ENCODE peak calls at places on chromosomes 7 and 10, in five cellular contexts. Q, O, Y, N and C are unnamed samples.

GRCh38 chr7:71521506-71521905 is 389.6 kb downstream of the GALNT17 start:
- DNase-seq in Q (no peak), O (no peak), Y (peak; percentile 64), N (no peak), C (no peak)

GRCh38 chr7:152504367-152504766 is 68.6 kb upstream of the KMT2C start:
- DNase-seq in Q (no peak), O (no peak), Y (no peak), N (no peak), C (no peak)

GRCh38 chr10:132469197-132469942 is 68.2 kb upstream of the INPP5A start:
- DNase-seq in Q (no peak), O (no peak), Y (peak; percentile 62), N (no peak), C (peak; percentile 81)

GRCh38 chr10:45673074-45673628 is 579 bp upstream of the ZFAND4 start:
- DNase-seq in Q (no peak), O (no peak), Y (peak; percentile 69), N (peak; percentile 37), C (peak; percentile 47)

GRCh38 chr7:101702362-101702850 is 73.3 kb upstream of the MYL10 start:
- DNase-seq in Q (no peak), O (no peak), Y (no peak), N (peak; percentile 56), C (no peak)

GRCh38 chr10:93746844-93747284 is 10.9 kb upstream of the LGI1 start:
- DNase-seq in Q (no peak), O (peak; percentile 89), Y (no peak), N (peak; percentile 38), C (no peak)

GRCh38 chr10:4981722-4982471 is 18.7 kb downstream of the AKR1C1 start:
- DNase-seq in Q (no peak), O (peak; percentile 37), Y (no peak), N (peak; percentile 79), C (peak; percentile 53)

GRCh38 chr7:74481458-74482324 is 28.0 kb downstream of the GTF2IRD1 start:
- DNase-seq in Q (no peak), O (peak; percentile 31), Y (no peak), N (no peak), C (no peak)

GRCh38 chr7:116307253-116307652 is 96.9 kb downstream of the TES start:
- DNase-seq in Q (no peak), O (no peak), Y (no peak), N (no peak), C (no peak)
- TF ChIP-seq CTCF in Q (no peak), O (no peak), Y (no peak), N (no peak), C (no peak)

DNA sequence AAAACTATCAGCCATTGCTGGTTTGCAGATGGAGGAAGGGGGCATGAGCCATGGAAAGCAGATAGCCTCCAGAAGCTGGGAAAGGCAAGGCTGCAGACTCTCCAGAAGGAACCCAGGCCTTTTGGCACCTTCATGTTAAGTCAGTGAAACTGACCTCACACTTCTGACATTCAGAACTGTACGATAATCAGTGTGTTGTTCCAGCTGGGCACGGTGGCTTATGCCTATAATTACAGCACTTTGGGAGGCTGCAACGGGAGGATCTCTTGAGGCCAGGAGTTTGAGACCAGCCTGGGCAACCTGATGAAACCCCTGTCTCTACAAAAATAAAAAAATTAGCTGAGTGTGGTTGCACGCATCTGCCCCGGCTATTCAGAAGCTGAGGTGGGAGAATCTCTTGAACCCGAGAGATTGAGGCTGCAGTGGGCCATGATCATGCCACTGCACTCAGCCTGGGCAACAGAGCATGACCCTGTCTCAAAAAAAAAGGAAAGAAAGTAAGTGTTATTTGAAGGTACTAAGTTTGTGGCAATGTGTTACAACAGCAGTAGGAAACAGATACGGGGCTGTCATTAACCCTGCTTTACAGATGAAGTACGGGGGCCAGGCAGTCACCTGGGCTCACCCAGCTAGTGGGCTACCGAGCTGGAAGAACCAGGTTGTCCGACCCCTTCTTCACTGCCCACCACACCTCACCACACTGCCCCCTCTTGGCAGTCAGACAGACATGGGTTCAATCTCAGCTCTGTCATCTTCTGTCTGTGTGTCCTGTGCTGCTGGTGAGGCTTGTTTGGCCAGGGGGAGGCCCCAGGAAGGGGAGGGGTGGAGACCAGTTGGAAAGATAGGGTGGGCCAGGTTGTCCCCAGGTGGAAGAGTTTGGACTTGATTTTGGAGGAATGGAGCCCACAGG is 18.3 kb downstream of the CHST3 start:
- DNase-seq in Q (no peak), O (no peak), Y (no peak), N (no peak), C (peak; percentile 22)
- H3K27me3 ChIP-seq in Q (no peaks in the 10 kb centered on the region), O (no peaks in the 10 kb centered on the region), Y (no peaks in the 10 kb centered on the region), N (no peaks in the 10 kb centered on the region), C (no peaks in the 10 kb centered on the region)

DNA sequence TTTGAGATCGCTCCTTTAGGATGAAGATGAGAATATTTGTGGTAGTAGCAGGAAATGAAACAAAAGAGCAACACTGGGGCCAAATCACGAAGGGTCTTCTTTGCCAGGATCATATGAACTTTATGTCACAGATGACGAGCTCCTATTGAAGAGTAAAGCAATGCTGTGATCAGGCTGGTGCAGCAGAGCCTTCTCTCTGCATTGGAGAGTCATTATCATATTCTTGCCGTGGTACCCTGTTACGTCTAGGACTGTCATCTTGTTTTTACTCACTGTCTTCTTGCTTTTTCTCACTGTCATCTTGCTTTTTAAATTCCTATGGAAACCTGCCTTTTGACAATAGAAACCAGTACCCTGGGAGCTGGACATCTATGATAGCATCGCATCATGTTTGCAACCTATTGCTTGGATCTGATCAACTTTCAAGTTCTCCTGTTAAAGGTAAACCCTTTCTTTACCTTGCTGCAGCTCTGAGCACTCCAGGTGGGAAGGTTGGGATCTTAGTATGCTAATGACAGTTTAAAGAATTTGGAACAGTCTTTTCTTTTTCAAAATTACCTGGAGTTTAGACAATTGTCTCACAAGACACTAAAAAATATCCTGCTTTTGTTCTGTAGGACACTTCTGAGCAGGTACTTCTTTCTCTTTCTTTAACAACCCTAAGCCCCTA is 27.9 kb upstream of the CACNA2D1 start:
- DNase-seq in Q (no peak), O (no peak), Y (no peak), N (no peak), C (no peak)
- H3K4me3 ChIP-seq in Q (no peak overlapping the region), O (no peak overlapping the region), Y (no peak overlapping the region), N (no peak overlapping the region), C (no peak overlapping the region)

DNA sequence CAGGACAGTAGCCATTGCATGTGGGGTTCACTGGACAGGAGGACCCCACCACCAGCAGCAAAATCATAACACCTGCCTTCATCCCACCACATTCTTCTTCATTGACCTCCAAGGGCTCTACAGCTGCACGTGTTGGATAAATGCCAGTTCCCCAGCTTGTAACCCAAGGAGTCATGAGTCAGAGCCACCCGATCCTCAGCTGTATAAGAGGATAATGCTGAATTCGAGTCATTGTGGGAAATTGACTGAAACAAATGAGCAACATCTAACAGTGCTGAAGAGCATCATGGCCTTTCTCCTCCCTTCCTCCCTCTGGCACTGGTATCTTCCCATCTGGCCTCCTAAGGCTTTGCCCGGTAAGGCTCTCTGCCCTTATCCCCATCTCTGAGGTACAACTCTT is 720.3 kb downstream of the GRID1 start:
- DNase-seq in Q (no peak), O (no peak), Y (no peak), N (no peak), C (no peak)
- TF ChIP-seq CTCF in Q (no peak), O (no peak), Y (no peak), N (no peak), C (no peak)

DNA sequence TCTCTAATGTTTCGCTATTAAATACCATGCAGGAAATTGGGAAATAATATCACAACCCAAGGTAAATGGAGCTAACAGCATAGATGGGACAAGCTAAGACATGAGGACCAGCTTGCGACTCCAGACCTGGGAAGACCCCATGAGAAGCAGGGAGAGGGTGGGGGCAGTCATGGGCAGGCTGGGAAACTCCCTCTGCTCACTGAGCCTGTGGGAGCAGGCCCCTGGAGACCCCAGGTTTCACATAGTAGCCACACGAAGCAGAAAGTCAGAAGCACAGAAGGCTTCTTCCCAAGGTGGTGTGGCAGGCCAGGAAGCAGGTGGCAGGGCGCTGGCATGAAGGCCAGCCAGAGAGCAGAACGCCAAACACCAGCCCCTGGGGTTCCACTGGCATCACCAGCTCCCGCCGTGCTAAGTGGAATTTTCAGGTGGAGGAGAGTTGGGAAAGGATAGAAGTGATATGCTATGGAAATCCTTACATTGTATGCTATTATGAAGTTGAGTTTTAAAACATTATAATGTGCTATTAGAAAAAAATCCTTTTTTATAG is 99.9 kb upstream of the RNF32 start:
- DNase-seq in Q (no peak), O (no peak), Y (no peak), N (no peak), C (no peak)
- H3K27me3 ChIP-seq in Q (no peaks in the 10 kb centered on the region), O (no peaks in the 10 kb centered on the region), Y (no peaks in the 10 kb centered on the region), N (no peaks in the 10 kb centered on the region), C (no peaks in the 10 kb centered on the region)

DNA sequence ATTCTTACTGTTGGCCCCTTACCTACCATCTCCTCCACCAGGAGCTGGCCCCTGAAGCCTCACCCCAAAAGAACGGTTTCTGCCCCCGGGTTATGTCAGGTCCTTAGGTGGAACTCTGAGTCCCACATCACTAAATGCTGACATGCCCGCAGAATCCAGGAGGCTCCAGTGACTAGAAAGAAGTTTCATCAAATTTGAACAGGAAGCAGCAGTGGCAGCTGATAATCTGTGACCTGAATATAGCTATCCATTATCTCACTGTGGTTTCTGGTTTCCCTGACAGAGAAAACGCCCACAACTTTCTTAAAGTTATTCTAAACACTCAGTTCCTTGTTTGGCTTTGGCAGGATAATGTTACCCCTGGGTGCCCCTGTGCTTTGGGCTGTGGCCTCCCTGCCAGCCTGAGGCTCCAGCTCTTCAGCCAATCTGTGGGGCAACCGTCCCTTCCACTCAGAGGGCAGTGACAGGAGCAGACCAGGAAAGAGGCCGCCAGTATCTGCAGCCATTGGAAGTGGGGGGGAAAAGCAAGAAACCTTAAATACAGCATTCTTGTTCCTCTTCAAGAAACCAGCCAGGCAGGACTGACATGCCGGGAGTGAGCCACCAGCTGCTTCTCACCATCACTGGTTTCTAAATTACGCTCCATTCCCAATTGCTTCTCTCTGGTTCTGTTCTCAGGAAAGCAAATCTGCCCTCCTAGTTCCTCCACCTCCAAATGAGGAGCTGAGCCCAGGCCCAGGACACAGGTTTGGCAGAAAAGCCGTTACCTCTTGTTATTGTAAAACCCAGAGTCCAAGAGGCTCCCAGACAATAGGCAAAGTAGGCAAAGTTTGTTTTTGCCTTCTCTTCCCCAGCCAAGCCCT is 41.2 kb upstream of the VCL start:
- DNase-seq in Q (peak; percentile 20), O (peak; percentile 62), Y (no peak), N (no peak), C (no peak)
- H3K4me3 ChIP-seq in Q (peak overlapping the region; percentile 26), O (no peak overlapping the region), Y (peak overlapping the region; percentile 15), N (no peak overlapping the region), C (no peak overlapping the region)

DNA sequence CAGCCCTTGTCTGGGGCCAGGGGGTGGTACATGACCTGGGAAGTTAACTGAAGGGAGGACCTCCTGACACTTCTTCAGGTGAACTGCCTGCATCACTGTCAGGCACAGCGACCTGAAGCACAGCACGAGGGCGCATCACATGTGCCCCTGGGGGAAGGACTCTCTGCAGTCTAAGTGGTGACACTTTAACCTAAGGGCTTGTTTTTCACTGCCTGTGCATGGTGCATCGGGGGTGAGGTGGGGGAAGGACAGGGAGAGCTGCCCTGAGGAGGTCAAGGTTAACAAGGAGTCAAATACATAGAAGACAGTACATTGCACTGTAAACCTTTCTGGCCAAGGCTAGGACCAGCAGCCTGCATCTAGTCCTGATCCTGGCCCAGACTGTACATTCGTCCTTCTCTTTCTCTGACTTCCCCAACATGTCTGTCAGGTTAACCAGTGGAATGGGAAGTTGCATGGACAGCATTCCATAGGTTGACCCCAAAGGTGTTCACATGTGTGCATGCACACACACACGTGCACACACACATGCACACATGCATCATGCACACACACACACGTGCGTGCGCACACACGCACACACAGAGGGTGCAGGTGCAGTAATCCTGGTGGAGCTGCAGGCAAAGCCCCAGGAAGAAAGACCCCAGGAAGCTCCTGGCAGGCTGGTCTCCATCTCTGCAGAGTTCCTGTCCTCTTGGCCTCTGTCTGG is 37.6 kb downstream of the WDFY4 start:
- DNase-seq in Q (no peak), O (no peak), Y (no peak), N (peak; percentile 39), C (no peak)
- TF ChIP-seq CTCF in Q (no peak), O (no peak), Y (no peak), N (no peak), C (no peak)

GRCh38 chr7:97019710-97020109 is 4.9 kb downstream of the DLX5 start:
- DNase-seq in Q (no peak), O (no peak), Y (no peak), N (no peak), C (no peak)
- H3K27me3 ChIP-seq in Q (peaks cover 58% of the 10 kb centered on the region), O (peaks cover 82% of the 10 kb centered on the region), Y (peaks cover 100% of the 10 kb centered on the region), N (no peaks in the 10 kb centered on the region), C (no peaks in the 10 kb centered on the region)